ENCODE peak calls at places on chromosomes 13 and 19, in eight cellular contexts. J is heart left ventricle; Y is endothelial cell; C is IMR-90; S is PC-9; G is activated B cell treated with CpG ODN at 0.5 μM for 24 hours; N is CD8-positive, alpha-beta T cell; D is WERI-Rb-1. V is an unnamed sample.

GRCh38 chr13:46831588-46832194 is 34.7 kb upstream of the ESD start:
- DNase-seq in J (no peak), Y (peak), C (peak), S (peak), G (no peak), N (peak), D (peak), V (no peak)

GRCh38 chr19:42284066-42284501 is 15.0 kb downstream of the CIC start:
- DNase-seq in J (peak), Y (peak), C (peak), S (peak), G (peak), N (peak), D (peak), V (no peak)

GRCh38 chr13:70339738-70340137 is 231.5 kb upstream of the KLHL1 start:
- DNase-seq in J (no peak), Y (peak), C (no peak), S (peak), G (no peak), N (no peak), D (peak), V (no peak)

GRCh38 chr13:43266953-43267615 is 243.7 kb downstream of the DNAJC15 start:
- DNase-seq in J (no peak), Y (peak), C (no peak), S (no peak), G (no peak), N (no peak), D (no peak), V (no peak)

GRCh38 chr19:18418034-18418724 is 1.0 kb upstream of the SSBP4 start:
- DNase-seq in J (no peak), Y (no peak), C (no peak), S (no peak), G (no peak), N (no peak), D (no peak), V (no peak)

GRCh38 chr19:1941146-1942077 is at the start of gene CSNK1G2:
- DNase-seq in J (no peak), Y (no peak), C (no peak), S (no peak), G (no peak), N (no peak), D (no peak), V (no peak)

GRCh38 chr13:67133476-67133875 is 96.7 kb downstream of the PCDH9 start:
- DNase-seq in J (no peak), Y (no peak), C (peak), S (no peak), G (no peak), N (no peak), D (no peak), V (no peak)

GRCh38 chr19:512548-513365 is 5.5 kb downstream of the TPGS1 start:
- DNase-seq in J (no peak), Y (no peak), C (no peak), S (no peak), G (no peak), N (peak), D (no peak), V (peak)

GRCh38 chr19:11673608-11674041 is 65.1 kb downstream of the ZNF823 start:
- DNase-seq in J (peak), Y (peak), C (peak), S (peak), G (no peak), N (no peak), D (peak), V (no peak)

GRCh38 chr19:49132974-49133609 is 13.7 kb downstream of the PPFIA3 start:
- DNase-seq in J (peak), Y (no peak), C (no peak), S (no peak), G (no peak), N (peak), D (no peak), V (no peak)

GRCh38 chr19:24099829-24100228 is 12.8 kb downstream of the ZNF254 start:
- DNase-seq in J (no peak), Y (no peak), C (peak), S (no peak), G (no peak), N (no peak), D (no peak), V (no peak)

GRCh38 chr19:2046046-2046907 is 4.8 kb downstream of the MKNK2 start:
- DNase-seq in J (no peak), Y (no peak), C (no peak), S (no peak), G (no peak), N (no peak), D (no peak), V (peak)

GRCh38 chr13:61410669-61411297 is 4.9 kb downstream of the PCDH20 start:
- DNase-seq in J (no peak), Y (no peak), C (peak), S (no peak), G (no peak), N (no peak), D (no peak), V (no peak)

GRCh38 chr13:47832458-47832972 is 168.6 kb downstream of the SUCLA2 start:
- DNase-seq in J (no peak), Y (no peak), C (no peak), S (no peak), G (no peak), N (no peak), D (no peak), V (no peak)
- TF ChIP-seq CTCF in J (no peak), Y (no peak), C (no peak), S (no peak), G (no peak), N (no peak), D (peak), V (no peak)

DNA sequence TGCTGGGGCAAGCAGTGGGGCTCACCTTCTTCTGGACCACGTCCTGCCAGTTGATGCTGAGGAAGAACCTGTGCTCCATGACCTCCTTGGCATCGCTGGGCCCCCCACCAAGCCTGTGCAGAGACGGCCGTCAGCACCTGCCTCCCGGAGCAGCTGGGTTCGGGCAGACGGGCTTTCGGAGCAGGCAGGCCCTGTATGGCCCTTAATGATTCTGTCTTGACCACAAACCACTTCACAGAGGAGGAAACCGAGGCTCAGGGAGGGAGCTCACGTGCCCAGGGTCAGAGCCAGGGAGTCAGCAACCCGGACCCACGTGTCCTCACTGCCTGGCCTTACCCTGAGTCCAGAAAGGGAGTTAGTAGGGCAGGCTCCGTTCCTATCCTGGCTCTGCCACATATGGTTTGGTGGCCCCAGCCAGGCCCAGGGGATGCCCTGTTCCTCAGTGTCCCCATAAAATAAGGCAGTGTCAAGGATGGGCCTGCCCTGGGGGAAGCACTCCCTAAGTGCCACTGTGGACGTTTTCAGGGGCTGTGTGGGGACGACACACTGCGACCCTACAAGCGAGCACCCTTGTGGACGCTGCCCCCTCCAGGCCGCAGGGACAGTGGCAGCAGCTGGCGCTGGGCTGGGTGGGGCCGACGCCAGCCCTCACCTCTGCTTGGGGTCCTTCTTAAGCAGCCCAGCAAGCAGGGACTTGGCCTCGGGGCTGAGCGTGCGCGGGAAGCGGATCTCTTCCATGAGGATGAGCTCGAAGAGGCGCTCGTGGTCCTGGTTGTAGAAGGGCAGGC is 8.9 kb upstream of the CCNP start:
- DNase-seq in J (no peak), Y (no peak), C (no peak), S (no peak), G (no peak), N (no peak), D (no peak), V (no peak)
- TF ChIP-seq CTCF in J (no peak), Y (no peak), C (peak), S (no peak), G (no peak), N (no peak), D (peak), V (peak)

GRCh38 chr19:56543776-56544175 is 5.0 kb downstream of the ZFP28 start:
- DNase-seq in J (no peak), Y (no peak), C (no peak), S (no peak), G (no peak), N (no peak), D (no peak), V (no peak)

DNA sequence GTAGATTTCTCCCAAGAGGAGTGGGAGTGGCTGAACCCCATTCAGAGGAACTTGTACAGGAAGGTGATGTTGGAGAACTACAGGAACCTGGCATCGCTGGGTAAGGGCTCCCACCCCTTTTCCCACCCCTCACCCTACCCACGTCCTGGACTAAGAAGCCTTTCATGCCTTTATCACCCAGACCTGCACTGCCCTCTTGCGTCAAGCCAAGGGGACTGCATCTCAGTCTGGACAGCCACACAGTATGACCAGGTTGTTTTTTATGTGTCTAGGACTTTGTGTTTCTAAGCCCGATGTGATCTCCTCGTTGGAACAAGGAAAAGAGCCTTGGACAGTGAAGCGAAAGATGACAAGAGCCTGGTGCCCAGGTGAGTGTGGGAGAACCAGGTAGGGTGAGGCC is 8.8 kb downstream of the ZFP28 start:
- DNase-seq in J (no peak), Y (no peak), C (no peak), S (no peak), G (no peak), N (no peak), D (peak), V (no peak)
- TF ChIP-seq CTCF in J (no peak), Y (no peak), C (no peak), S (no peak), G (no peak), N (no peak), D (peak), V (no peak)

GRCh38 chr13:32316476-32316875 is 1.2 kb downstream of the BRCA2 start:
- DNase-seq in J (no peak), Y (no peak), C (no peak), S (no peak), G (no peak), N (no peak), D (no peak), V (no peak)

GRCh38 chr13:32314968-32315254 is 252 bp downstream of the ZAR1L start:
- DNase-seq in J (no peak), Y (peak), C (peak), S (peak), G (no peak), N (peak), D (peak), V (no peak)

GRCh38 chr13:32314271-32314967 is 744 bp downstream of the ZAR1L start:
- DNase-seq in J (peak), Y (no peak), C (no peak), S (peak), G (no peak), N (no peak), D (no peak), V (no peak)

GRCh38 chr13:32316030-32316344 is 679 bp downstream of the BRCA2 start:
- DNase-seq in J (no peak), Y (no peak), C (no peak), S (no peak), G (no peak), N (no peak), D (no peak), V (no peak)

DNA sequence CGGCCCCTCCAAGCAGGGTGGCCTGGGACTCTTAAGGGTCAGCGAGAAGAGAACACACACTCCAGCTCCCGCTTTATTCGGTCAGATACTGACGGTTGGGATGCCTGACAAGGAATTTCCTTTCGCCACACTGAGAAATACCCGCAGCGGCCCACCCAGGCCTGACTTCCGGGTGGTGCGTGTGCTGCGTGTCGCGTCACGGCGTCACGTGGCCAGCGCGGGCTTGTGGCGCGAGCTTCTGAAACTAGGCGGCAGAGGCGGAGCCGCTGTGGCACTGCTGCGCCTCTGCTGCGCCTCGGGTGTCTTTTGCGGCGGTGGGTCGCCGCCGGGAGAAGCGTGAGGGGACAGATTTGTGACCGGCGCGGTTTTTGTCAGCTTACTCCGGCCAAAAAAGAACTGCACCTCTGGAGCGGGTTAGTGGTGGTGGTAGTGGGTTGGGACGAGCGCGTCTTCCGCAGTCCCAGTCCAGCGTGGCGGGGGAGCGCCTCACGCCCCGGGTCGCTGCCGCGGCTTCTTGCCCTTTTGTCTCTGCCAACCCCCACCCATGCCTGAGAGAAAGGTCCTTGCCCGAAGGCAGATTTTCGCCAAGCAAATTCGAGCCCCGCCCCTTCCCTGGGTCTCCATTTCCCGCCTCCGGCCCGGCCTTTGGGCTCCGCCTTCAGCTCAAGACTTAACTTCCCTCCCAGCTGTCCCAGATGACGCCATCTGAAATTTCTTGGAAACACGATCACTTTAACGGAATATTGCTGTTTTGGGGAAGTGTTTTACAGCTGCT is at the start of the genes BRCA2 and ZAR1L:
- DNase-seq in J (peak), Y (peak), C (peak), S (peak), G (peak), N (peak), D (peak), V (peak)
- TF ChIP-seq CTCF in J (no peak), Y (no peak), C (no peak), S (no peak), G (no peak), N (no peak), D (no peak), V (no peak)

DNA sequence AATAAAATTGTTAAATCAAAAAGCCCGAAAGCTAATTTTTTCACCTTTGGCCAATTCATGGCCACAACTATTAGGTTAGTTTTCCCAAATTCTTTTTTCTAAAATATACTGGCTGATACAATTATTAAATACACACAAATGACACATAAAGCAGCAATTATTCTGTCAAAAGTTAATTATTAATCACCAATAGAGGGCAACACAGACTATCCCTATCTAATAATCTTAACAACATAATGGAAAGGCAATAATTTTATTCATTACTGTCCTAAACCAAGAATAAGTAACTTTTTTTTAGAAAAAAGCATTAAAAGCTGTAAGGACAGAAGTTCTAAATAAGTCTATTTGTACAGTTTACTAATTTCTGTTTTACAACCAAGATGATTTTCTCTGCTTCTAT is 51.7 kb downstream of the KATNAL1 start:
- DNase-seq in J (no peak), Y (no peak), C (no peak), S (no peak), G (no peak), N (no peak), D (no peak), V (no peak)
- TF ChIP-seq CTCF in J (peak), Y (no peak), C (peak), S (peak), G (no peak), N (no peak), D (no peak), V (peak)

DNA sequence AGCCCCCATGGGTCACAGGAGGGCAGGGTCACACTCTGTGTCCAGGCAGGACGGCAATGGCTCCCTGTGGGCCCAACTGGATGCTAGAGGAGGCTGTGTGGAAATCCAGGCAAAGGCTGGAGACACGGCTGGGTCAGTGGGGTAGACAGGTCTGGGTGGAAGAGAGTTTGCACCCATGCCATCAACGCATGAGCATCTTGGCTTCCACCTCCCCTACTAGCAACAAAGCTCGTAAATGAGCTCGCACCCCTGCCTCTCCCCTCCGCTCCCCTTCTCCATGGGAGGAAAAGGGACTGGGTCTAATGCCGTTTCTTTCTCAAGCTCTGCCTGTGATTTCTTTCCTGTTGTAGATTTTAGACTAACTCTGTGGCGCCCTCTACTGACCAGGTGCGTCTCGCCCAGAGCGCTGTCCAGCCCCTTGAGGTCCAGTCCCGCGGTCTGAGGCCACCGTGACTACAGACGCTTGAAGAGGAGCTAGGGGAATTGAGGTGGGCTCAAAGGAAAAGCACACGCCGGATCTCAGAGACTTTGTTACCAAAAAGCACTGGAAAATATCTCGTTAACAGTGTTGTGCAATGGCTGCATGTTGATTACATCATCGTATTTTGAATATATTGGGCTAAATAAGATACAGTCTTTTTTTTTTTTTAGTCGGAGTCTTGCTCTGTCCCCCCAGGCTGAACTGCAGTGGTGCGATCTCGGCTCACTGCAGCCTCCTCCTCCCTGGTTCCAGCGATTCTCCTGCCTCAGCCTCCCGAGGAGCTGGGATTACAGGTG is 50.7 kb upstream of the USP29 start:
- DNase-seq in J (no peak), Y (no peak), C (no peak), S (peak), G (no peak), N (no peak), D (peak), V (no peak)
- TF ChIP-seq CTCF in J (no peak), Y (no peak), C (no peak), S (peak), G (no peak), N (no peak), D (peak), V (peak)